ENCODE peak calls at places on chromosomes 16 and 17, in five cellular contexts. F is HepG2, K is K562, W is H1, U is GM12878. P is an unnamed sample. For H3K4me1, the result is how much of the 10 kb centered on the place peaks cover.

GRCh38 chr16:10738231-10739077 is 5.2 kb upstream of the NUBP1 start:
- DNase-seq in F (peak), K (peak), W (no peak), U (peak), P (peak)

GRCh38 chr17:75524971-75525805 is at the start of gene LLGL2:
- DNase-seq in F (peak), K (peak), W (no peak), U (no peak), P (peak)

GRCh38 chr16:27305839-27306442 is 7.8 kb upstream of the IL4R start:
- DNase-seq in F (no peak), K (no peak), W (no peak), U (no peak), P (no peak)

GRCh38 chr16:80718480-80719220 is 85.7 kb downstream of the CDYL2 start:
- DNase-seq in F (no peak), K (no peak), W (no peak), U (no peak), P (no peak)

GRCh38 chr17:4605826-4606225 is 21.5 kb downstream of the SMTNL2 start:
- DNase-seq in F (no peak), K (no peak), W (no peak), U (no peak), P (no peak)

GRCh38 chr16:14151256-14152030 is 80.3 kb downstream of the MRTFB start:
- DNase-seq in F (no peak), K (no peak), W (no peak), U (no peak), P (no peak)

GRCh38 chr17:51356084-51356410 is 95.7 kb downstream of the UTP18 start:
- DNase-seq in F (no peak), K (no peak), W (no peak), U (no peak), P (no peak)

GRCh38 chr16:66483689-66484452 is 56.8 kb downstream of the BEAN1 start:
- DNase-seq in F (peak), K (peak), W (peak), U (no peak), P (peak)

GRCh38 chr16:17770104-17770503 is 299.3 kb upstream of the XYLT1 start:
- DNase-seq in F (no peak), K (no peak), W (no peak), U (no peak), P (no peak)

GRCh38 chr16:19926449-19927390 is 42.1 kb upstream of the GPRC5B start:
- DNase-seq in F (peak), K (no peak), W (no peak), U (no peak), P (peak)

GRCh38 chr16:17290237-17290636 is 180.5 kb downstream of the XYLT1 start:
- DNase-seq in F (no peak), K (no peak), W (no peak), U (no peak), P (no peak)

GRCh38 chr16:57694556-57695377 is at the start of gene DRC7:
- DNase-seq in F (peak), K (peak), W (peak), U (no peak), P (peak)

GRCh38 chr17:50608700-50609375 is 25.8 kb upstream of the ABCC3 start:
- DNase-seq in F (no peak), K (no peak), W (no peak), U (no peak), P (no peak)

GRCh38 chr16:50613281-50613991 is 65.2 kb downstream of the NKD1 start:
- DNase-seq in F (no peak), K (no peak), W (no peak), U (no peak), P (no peak)

GRCh38 chr17:35621768-35622167 is 34.6 kb downstream of the AP2B1 start:
- DNase-seq in F (no peak), K (no peak), W (no peak), U (no peak), P (no peak)

GRCh38 chr16:62445909-62446308 is 409.7 kb upstream of the CDH8 start:
- DNase-seq in F (no peak), K (no peak), W (no peak), U (no peak), P (no peak)

GRCh38 chr17:71224824-71225575 is 895.8 kb upstream of the SOX9 start:
- DNase-seq in F (no peak), K (no peak), W (no peak), U (no peak), P (no peak)

GRCh38 chr17:5226940-5227878 is 7.5 kb downstream of the SCIMP start:
- DNase-seq in F (no peak), K (no peak), W (no peak), U (peak), P (no peak)

GRCh38 chr16:14486520-14487303 is 143.3 kb downstream of the PARN start:
- DNase-seq in F (peak), K (peak), W (no peak), U (no peak), P (peak)

GRCh38 chr16:11296706-11297491 is 15.8 kb upstream of the PRM1 start:
- DNase-seq in F (peak), K (no peak), W (no peak), U (peak), P (no peak)

GRCh38 chr16:49980166-49980565 is 44.9 kb upstream of the CNEP1R1 start:
- DNase-seq in F (no peak), K (no peak), W (no peak), U (no peak), P (no peak)

GRCh38 chr17:83108709-83109108 is 29.3 kb downstream of the METRNL start:
- DNase-seq in F (no peak), K (no peak), W (no peak), U (no peak), P (no peak)

GRCh38 chr16:4945560-4946502 is 8.9 kb upstream of the PPL start:
- DNase-seq in F (no peak), K (no peak), W (no peak), U (no peak), P (peak)

GRCh38 chr17:80992077-80992947 is 671 bp downstream of the CHMP6 start:
- DNase-seq in F (no peak), K (no peak), W (no peak), U (no peak), P (no peak)

GRCh38 chr16:10835281-10835931 is 16.8 kb upstream of the TVP23A start:
- DNase-seq in F (no peak), K (no peak), W (no peak), U (peak), P (no peak)

GRCh38 chr17:76196675-76197074 is 43.6 kb downstream of the RNF157 start:
- DNase-seq in F (no peak), K (no peak), W (no peak), U (no peak), P (no peak)

GRCh38 chr17:75633484-75634375 is 496 bp downstream of the SMIM5 start:
- DNase-seq in F (peak), K (peak), W (peak), U (no peak), P (peak)

GRCh38 chr16:27408012-27408601 is 6.1 kb downstream of the IL21R start:
- DNase-seq in F (peak), K (no peak), W (no peak), U (peak), P (no peak)

GRCh38 chr17:59002848-59003247 is 103.8 kb downstream of the TRIM37 start:
- DNase-seq in F (no peak), K (no peak), W (no peak), U (no peak), P (no peak)

GRCh38 chr16:6643083-6643686 is 689.5 kb upstream of the RBFOX1 start:
- DNase-seq in F (peak), K (peak), W (no peak), U (peak), P (no peak)

GRCh38 chr16:75861981-75862380 is 135.7 kb upstream of the CPHXL start:
- DNase-seq in F (no peak), K (no peak), W (no peak), U (no peak), P (no peak)

GRCh38 chr16:66409156-66409555 is 17.9 kb upstream of the BEAN1 start:
- DNase-seq in F (no peak), K (no peak), W (no peak), U (no peak), P (no peak)

DNA sequence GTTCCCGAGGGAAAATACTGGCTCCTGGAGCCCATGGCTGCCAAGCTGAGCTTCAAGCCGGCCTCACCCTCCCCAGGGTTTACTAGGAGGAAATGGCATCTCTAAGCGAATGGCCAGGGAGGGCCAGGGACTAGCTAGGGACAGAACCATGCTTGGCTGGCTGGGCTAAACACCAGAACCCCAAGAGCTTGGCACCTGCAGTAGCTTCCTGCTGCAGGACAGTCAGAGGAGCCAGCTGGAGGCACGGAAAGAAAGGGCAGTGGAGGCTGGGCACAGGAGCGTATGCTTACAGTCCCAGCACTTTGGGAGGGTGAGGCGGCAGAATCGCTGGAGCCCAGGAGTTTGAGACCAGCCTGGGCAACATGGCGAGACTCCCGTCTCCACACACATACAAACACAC is 33.7 kb downstream of the PEMT start:
- DNase-seq in F (no peak), K (no peak), W (no peak), U (no peak), P (no peak)
- TF ChIP-seq SIN3A in F (no peak), K (no peak), W (no peak), U (no peak), P (no peak)

GRCh38 chr17:73269329-73269615 is 7.6 kb upstream of the CPSF4L start:
- DNase-seq in F (no peak), K (no peak), W (no peak), U (no peak), P (no peak)
- TF ChIP-seq ATF3 in F (no peak), K (no peak), W (no peak), U (no peak), P (no peak)

DNA sequence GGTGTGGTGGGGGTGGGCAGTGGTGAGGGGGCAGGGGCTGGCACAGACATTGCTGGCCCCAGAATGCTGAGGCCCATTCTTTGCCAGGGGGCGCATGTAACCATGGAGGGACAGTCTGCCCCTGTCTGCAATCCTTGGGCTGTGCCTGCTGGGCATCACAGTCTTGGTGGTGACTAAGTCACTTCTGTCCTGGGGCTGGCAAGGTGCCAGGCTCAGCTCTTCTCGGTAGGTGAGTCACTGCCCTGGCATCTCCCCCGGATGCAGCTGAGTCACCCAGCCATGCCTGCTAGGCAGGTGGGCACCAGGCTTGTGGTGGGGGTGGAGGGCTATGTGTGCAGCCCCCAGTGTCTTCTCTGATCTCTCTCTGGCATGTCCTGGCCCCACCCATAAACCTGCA is 5.6 kb downstream of the RARA start:
- DNase-seq in F (peak), K (no peak), W (no peak), U (no peak), P (peak)
- H3K4me1 ChIP-seq in F (half or more), K (under half), W (under half), U (half or more), P (half or more)

DNA sequence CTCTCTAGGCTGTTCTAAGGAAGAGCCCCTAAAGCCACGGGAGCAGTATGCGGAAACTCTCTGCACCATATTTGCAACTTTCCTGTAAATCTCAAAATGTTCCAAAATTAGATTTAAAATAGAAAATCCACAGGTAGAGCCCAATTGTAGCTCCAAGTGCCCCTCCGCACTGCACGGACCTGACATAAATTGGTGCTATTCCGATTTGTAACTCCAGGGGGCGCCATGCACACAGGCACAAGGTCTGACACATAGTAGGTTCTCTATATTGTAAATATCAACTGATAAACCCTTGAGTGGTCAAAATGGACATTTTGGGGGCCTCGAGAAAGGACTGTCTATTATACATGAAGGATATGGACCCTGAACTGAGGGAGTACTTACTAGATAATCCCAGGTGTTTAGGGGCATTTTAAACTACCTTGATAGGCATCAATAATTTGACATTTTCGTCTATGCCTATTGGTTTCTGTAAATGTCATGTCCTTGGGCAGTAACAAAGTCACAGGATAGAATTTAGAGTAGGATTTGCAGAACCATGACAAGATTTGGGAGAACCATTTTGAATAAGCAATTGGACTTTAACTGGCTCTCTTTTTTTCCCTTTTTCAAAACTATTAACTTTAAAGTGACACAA is 36.6 kb upstream of the TMEM132E start:
- DNase-seq in F (no peak), K (peak), W (no peak), U (no peak), P (no peak)
- TF ChIP-seq SIN3A in F (no peak), K (no peak), W (no peak), U (no peak), P (no peak)

GRCh38 chr17:29722411-29723198 is 99.9 kb upstream of the CORO6 start:
- DNase-seq in F (no peak), K (peak), W (no peak), U (peak), P (no peak)
- TF ChIP-seq ATF3 in F (no peak), K (no peak), W (no peak), U (no peak), P (no peak)

DNA sequence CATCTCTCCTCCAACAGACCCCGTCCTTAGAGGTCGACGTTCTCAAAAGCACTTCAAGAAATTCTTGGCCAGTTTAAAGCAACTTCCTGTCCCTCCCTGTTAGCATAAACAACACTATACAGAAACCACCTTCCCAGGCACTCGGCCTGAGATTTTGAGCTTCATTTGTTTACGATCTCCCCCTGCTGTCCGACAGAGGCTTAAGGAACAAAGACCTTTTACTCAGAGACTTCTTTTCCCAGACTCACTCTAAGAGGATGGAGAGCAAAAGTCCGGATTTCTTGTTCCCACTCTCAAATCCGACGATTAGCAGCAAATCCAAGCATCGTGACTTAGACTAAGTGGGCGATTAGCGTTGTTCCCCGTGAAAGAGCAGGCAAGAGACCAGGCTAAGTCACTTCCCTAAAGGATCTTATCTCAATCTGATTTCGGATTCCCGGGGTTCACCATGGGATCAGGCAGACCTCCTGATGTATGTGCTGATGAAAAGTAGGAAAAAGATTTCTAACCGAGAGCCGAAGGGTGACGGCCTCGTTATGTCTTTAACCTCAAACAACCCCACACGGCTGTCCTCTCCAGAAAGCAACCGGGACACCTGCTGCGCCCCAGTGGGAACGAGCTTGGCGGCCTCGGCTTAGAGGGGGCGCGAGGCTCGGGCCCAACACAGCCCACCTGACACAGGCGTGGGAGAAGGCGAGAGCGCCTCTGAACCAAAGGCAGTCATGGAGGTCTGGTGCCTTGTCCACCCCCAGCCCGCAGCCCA is 591 bp downstream of the INPP5K start:
- DNase-seq in F (peak), K (no peak), W (peak), U (peak), P (peak)
- H3K4me1 ChIP-seq in F (under half), K (under half), W (under half), U (under half), P (under half)

GRCh38 chr17:77451271-77451893 is 310.6 kb downstream of the SEC14L1 start:
- DNase-seq in F (peak), K (peak), W (peak), U (no peak), P (no peak)
- TF ChIP-seq SIN3A in F (peak), K (no peak), W (no peak), U (no peak), P (no peak)

P was measured in HCT116.